ENCODE peak calls at places on chromosomes 5 and 9, in five cellular contexts. C is kidney epithelial cell, I is lower leg skin, Q is Calu3, G is A549. D is an unnamed sample.

GRCh38 chr9:79572032-79572890 is 496 bp downstream of the TLE4 start:
- DNase-seq in I (peak; percentile 31), Q (peak; percentile 13), G (peak; percentile 33), C (no peak), D (no peak)

GRCh38 chr9:114225534-114226288 is 70.4 kb downstream of the COL27A1 start:
- DNase-seq in Q (no peak), C (no peak), G (no peak), I (no peak), D (no peak)

GRCh38 chr5:107542428-107542827 is 128.3 kb downstream of the EFNA5 start:
- DNase-seq in G (peak; percentile 97), C (peak; percentile 87), I (peak; percentile 82), Q (peak; percentile 89), D (peak; percentile 86)

GRCh38 chr5:71658916-71659661 is 60.0 kb upstream of the CARTPT start:
- DNase-seq in Q (no peak), I (no peak), C (no peak), G (peak; percentile 33), D (no peak)

GRCh38 chr5:39835371-39835770 is 410.6 kb upstream of the DAB2 start:
- DNase-seq in G (no peak), Q (no peak), C (no peak), I (no peak), D (no peak)

GRCh38 chr9:128421474-128422010 is 885 bp downstream of the CERCAM start:
- DNase-seq in G (no peak), Q (no peak), I (peak; percentile 31), C (no peak), D (no peak)

GRCh38 chr5:156147251-156147947 is 179.6 kb upstream of the SGCD start:
- DNase-seq in I (no peak), C (no peak), G (peak; percentile 91), Q (no peak), D (no peak)

GRCh38 chr9:107693620-107694326 is 204.2 kb upstream of the KLF4 start:
- DNase-seq in G (no peak), C (peak; percentile 43), Q (no peak), I (no peak), D (peak; percentile 81)

GRCh38 chr9:98231770-98232478 is 23.5 kb downstream of the TBC1D2 start:
- DNase-seq in I (no peak), C (no peak), G (peak; percentile 33), Q (no peak), D (no peak)

GRCh38 chr9:107484117-107484723 is 5.3 kb downstream of the KLF4 start:
- DNase-seq in I (peak; percentile 51), G (peak; percentile 84), C (no peak), Q (peak; percentile 34), D (no peak)

GRCh38 chr5:158013939-158014338 is 155.0 kb upstream of the CLINT1 start:
- DNase-seq in G (peak; percentile 49), Q (peak; percentile 34), I (no peak), C (no peak), D (no peak)

GRCh38 chr5:177131352-177131710 is 2.2 kb upstream of the NSD1 start:
- DNase-seq in Q (no peak), G (no peak), I (no peak), C (no peak), D (no peak)

GRCh38 chr9:105150991-105151685 is 93.3 kb upstream of the SLC44A1 start:
- DNase-seq in I (no peak), Q (peak; percentile 22), C (peak; percentile 83), G (peak; percentile 23), D (peak; percentile 79)

GRCh38 chr5:68147659-68148058 is 67.9 kb upstream of the PIK3R1 start:
- DNase-seq in C (no peak), G (no peak), Q (no peak), I (no peak), D (no peak)

GRCh38 chr9:14092344-14092743 is 221.6 kb downstream of the NFIB start:
- DNase-seq in G (no peak), Q (no peak), C (no peak), I (no peak), D (no peak)

GRCh38 chr5:4156153-4156552 is 560.5 kb downstream of the IRX1 start:
- DNase-seq in Q (no peak), C (no peak), I (no peak), G (no peak), D (no peak)

GRCh38 chr5:72106922-72107873 is at the start of gene MAP1B:
- DNase-seq in Q (peak; percentile 48), G (peak; percentile 86), C (no peak), I (peak; percentile 51), D (no peak)

GRCh38 chr9:70030156-70030555 is 13.5 kb upstream of the MAMDC2 start:
- DNase-seq in I (no peak), C (no peak), G (no peak), Q (no peak), D (no peak)

GRCh38 chr5:116395708-116396203 is 178.9 kb downstream of the SEMA6A start:
- DNase-seq in I (no peak), Q (no peak), C (no peak), G (no peak), D (no peak)

GRCh38 chr5:139647406-139648204 is 544 bp upstream of the CXXC5 start:
- DNase-seq in I (no peak), Q (no peak), G (no peak), C (no peak), D (no peak)

GRCh38 chr5:39015743-39016586 is 58.2 kb downstream of the RICTOR start:
- DNase-seq in Q (no peak), C (no peak), G (peak; percentile 40), I (no peak), D (peak; percentile 37)

GRCh38 chr5:145511351-145511750 is 323.8 kb downstream of the PRELID2 start:
- DNase-seq in Q (no peak), I (no peak), G (no peak), C (no peak), D (no peak)

GRCh38 chr5:172979778-172980177 is 3.8 kb upstream of the ATP6V0E1 start:
- DNase-seq in I (no peak), G (no peak), C (no peak), Q (no peak), D (no peak)

GRCh38 chr5:167460449-167461020 is 830.9 kb upstream of the WWC1 start:
- DNase-seq in C (no peak), I (no peak), G (no peak), Q (no peak), D (no peak)

GRCh38 chr5:139388198-139388821 is 1.4 kb downstream of the MZB1 start:
- DNase-seq in G (peak; percentile 64), I (no peak), Q (no peak), C (no peak), D (no peak)

GRCh38 chr5:127296321-127296720 is 5.7 kb downstream of the MEGF10 start:
- DNase-seq in I (no peak), Q (no peak), G (no peak), C (peak; percentile 39), D (no peak)

GRCh38 chr9:110604101-110604710 is 24.7 kb upstream of the SVEP1 start:
- DNase-seq in Q (no peak), I (no peak), G (no peak), C (no peak), D (no peak)

GRCh38 chr9:34654317-34655083 is 2.5 kb downstream of the IL11RA start:
- DNase-seq in C (no peak), G (no peak), Q (no peak), I (no peak), D (no peak)

GRCh38 chr9:92576175-92576574 is 40.4 kb upstream of the ECM2 start:
- DNase-seq in Q (no peak), C (no peak), I (no peak), G (no peak), D (no peak)

GRCh38 chr9:79581388-79581787 is 9.6 kb downstream of the TLE4 start:
- DNase-seq in G (no peak), Q (no peak), C (no peak), I (no peak), D (no peak)

GRCh38 chr5:149724130-149724850 is 5.8 kb upstream of the PPARGC1B start:
- DNase-seq in Q (no peak), G (no peak), I (no peak), C (no peak), D (no peak)

GRCh38 chr5:91486638-91487037 is 103.5 kb upstream of the ARRDC3 start:
- DNase-seq in Q (no peak), I (no peak), G (peak; percentile 36), C (no peak), D (peak; percentile 12)

GRCh38 chr9:126673689-126674364 is 60.1 kb downstream of the LMX1B start:
- DNase-seq in Q (no peak), I (no peak), G (peak; percentile 59), C (no peak), D (no peak)

GRCh38 chr5:35854248-35854647 is 2.4 kb upstream of the IL7R start:
- DNase-seq in C (no peak), G (no peak), I (no peak), Q (no peak), D (no peak)

GRCh38 chr5:112737472-112738179 is at the start of gene APC:
- DNase-seq in I (peak; percentile 95), C (peak; percentile 35), G (peak; percentile 69), Q (peak; percentile 95), D (no peak)
- TF ChIP-seq CTCF in I (no peak), C (no peak), G (no peak), Q (peak; percentile 32), D (no peak)

GRCh38 chr5:129172561-129172960 is 78.0 kb downstream of the ISOC1 start:
- DNase-seq in I (no peak), Q (peak; percentile 5), G (peak; percentile 2), C (no peak), D (no peak)
- TF ChIP-seq CTCF in I (no peak), Q (no peak), G (peak; percentile 25), C (no peak), D (peak; percentile 28)

GRCh38 chr5:178385472-178385853 is 152.9 kb upstream of the PHYKPL start:
- DNase-seq in C (peak; percentile 18), I (no peak), Q (no peak), G (peak; percentile 16), D (no peak)
- TF ChIP-seq CTCF in C (no peak), I (no peak), Q (no peak), G (no peak), D (no peak)

DNA sequence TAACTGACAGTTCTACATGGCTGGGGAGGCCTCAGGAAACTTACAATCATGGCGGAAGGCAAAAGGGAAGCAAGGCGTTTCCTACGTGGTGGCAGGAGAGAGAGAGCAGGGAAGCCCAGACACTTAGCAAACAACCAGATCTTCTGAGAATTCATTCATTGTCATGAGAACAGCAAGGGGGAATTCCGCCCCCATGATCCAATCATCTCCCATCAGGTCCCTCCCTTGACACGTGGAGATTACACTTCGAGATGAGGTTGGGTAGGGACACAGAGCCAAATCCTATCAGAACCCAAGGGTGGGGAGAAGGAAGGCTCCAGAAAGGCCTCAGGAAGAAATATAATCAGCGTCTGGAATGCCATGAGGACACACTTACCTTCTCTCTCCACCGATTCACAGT is 34.3 kb downstream of the KIF4B start:
- DNase-seq in I (no peak), G (no peak), C (no peak), Q (no peak), D (no peak)
- TF ChIP-seq CTCF in I (no peak), G (no peak), C (no peak), Q (no peak), D (no peak)

GRCh38 chr5:54222336-54222735 is 88.0 kb downstream of the ARL15 start:
- DNase-seq in G (peak; percentile 4), Q (no peak), I (no peak), C (no peak), D (no peak)
- TF ChIP-seq CTCF in G (no peak), Q (no peak), I (no peak), C (no peak), D (no peak)